ENCODE peak calls at places on chromosome 21, in nine cellular contexts. R is amniotic epithelial cell, F is mucosa of gallbladder, H is mesenchymal stem cell, Q is tibial artery, E is mammary epithelial cell, Y is tibial nerve, V is EH, L is NCI-H2029. C is an unnamed sample.

GRCh38 chr21:44765231-44766013 is 36.2 kb downstream of the UBE2G2 start:
- DNase-seq in R (peak; percentile 37), F (no peak), H (no peak), Q (no peak), E (peak; percentile 60), Y (no peak), V (peak; percentile 2), L (no peak), C (peak; percentile 6)

GRCh38 chr21:21101911-21102310 is 103.7 kb downstream of the NCAM2 start:
- DNase-seq in R (peak; percentile 71), F (no peak), H (peak; percentile 54), Q (no peak), E (no peak), Y (no peak), V (peak; percentile 3), L (no peak), C (no peak)

GRCh38 chr21:33490991-33491372 is 534 bp downstream of the DNAJC28 start:
- DNase-seq in R (peak; percentile 9), F (no peak), H (no peak), Q (no peak), E (peak; percentile 21), Y (no peak), V (no peak), L (no peak), C (peak; percentile 11)

GRCh38 chr21:36647279-36648093 is 51.4 kb upstream of the SIM2 start:
- DNase-seq in R (peak; percentile 49), F (peak; percentile 33), H (peak; percentile 61), Q (no peak), E (no peak), Y (no peak), V (peak; percentile 69), L (no peak), C (peak; percentile 65)

GRCh38 chr21:45270306-45270821 is 17.3 kb downstream of the POFUT2 start:
- DNase-seq in R (no peak), F (no peak), H (no peak), Q (peak; percentile 56), E (no peak), Y (peak; percentile 3), V (no peak), L (no peak), C (no peak)

GRCh38 chr21:31554511-31555022 is 104.9 kb upstream of the SOD1 start:
- DNase-seq in R (no peak), F (no peak), H (peak; percentile 55), Q (no peak), E (peak; percentile 43), Y (no peak), V (no peak), L (no peak), C (no peak)

GRCh38 chr21:46634966-46635323 is 529 bp upstream of the PRMT2 start:
- DNase-seq in R (peak; percentile 88), F (peak; percentile 73), H (peak; percentile 91), Q (no peak), E (peak; percentile 60), Y (peak; percentile 41), V (peak; percentile 89), L (peak; percentile 16), C (peak; percentile 89)

GRCh38 chr21:43585924-43586411 is 73.3 kb downstream of the HSF2BP start:
- DNase-seq in R (peak; percentile 100), F (peak; percentile 85), H (peak; percentile 97), Q (peak; percentile 86), E (peak; percentile 100), Y (peak; percentile 48), V (peak; percentile 100), L (no peak), C (peak; percentile 99)

GRCh38 chr21:43269461-43269860 is 100.7 kb downstream of the CRYAA start:
- DNase-seq in R (no peak), F (no peak), H (no peak), Q (no peak), E (no peak), Y (no peak), V (no peak), L (no peak), C (no peak)

GRCh38 chr21:45318556-45319341 is 31.1 kb upstream of the POFUT2 start:
- DNase-seq in R (no peak), F (peak; percentile 52), H (peak; percentile 97), Q (peak; percentile 97), E (no peak), Y (no peak), V (peak; percentile 84), L (no peak), C (peak; percentile 93)

GRCh38 chr21:40667964-40668363 is 179.0 kb downstream of the DSCAM start:
- DNase-seq in R (no peak), F (no peak), H (no peak), Q (no peak), E (peak; percentile 34), Y (no peak), V (peak; percentile 39), L (no peak), C (no peak)

GRCh38 chr21:15004721-15005370 is 60.0 kb downstream of the NRIP1 start:
- DNase-seq in R (peak; percentile 89), F (no peak), H (no peak), Q (no peak), E (no peak), Y (no peak), V (peak; percentile 69), L (no peak), C (no peak)

C was measured in endothelial cell of umbilical vein.